ENCODE peak calls at places on chromosomes 5 and 9, in five cellular contexts. L, X, M, V and O are unnamed samples.

GRCh38 chr9:16429671-16430070 is 440.8 kb downstream of the BNC2 start:
- DNase-seq in L (no peak), V (no peak), M (no peak), X (no peak), O (no peak)

GRCh38 chr9:27865031-27865438 is 291.8 kb upstream of the C9orf72 start:
- DNase-seq in M (no peak), V (no peak), X (no peak), L (peak), O (peak)

GRCh38 chr9:81759680-81760215 is 70.4 kb upstream of the TLE1 start:
- DNase-seq in V (peak), L (no peak), M (peak), X (no peak), O (peak)

GRCh38 chr9:33867747-33868429 is 50.9 kb downstream of the UBE2R2 start:
- DNase-seq in L (peak), M (peak), X (no peak), V (no peak), O (peak)

GRCh38 chr5:169169786-169170185 is 131.2 kb downstream of the SLIT3 start:
- DNase-seq in V (no peak), M (no peak), X (no peak), L (no peak), O (no peak)

GRCh38 chr5:147512640-147513334 is 2.9 kb upstream of the DPYSL3 start:
- DNase-seq in X (no peak), L (no peak), V (no peak), M (no peak), O (no peak)

GRCh38 chr5:134503937-134504437 is 21.5 kb upstream of the JADE2 start:
- DNase-seq in X (no peak), L (no peak), V (peak), M (peak), O (peak)

GRCh38 chr5:149886060-149886459 is 58.5 kb downstream of the PDE6A start:
- DNase-seq in X (no peak), V (peak), L (no peak), M (no peak), O (peak)

GRCh38 chr5:63401434-63402046 is 560.7 kb downstream of the HTR1A start:
- DNase-seq in L (peak), M (peak), X (no peak), V (peak), O (peak)

GRCh38 chr9:70658765-70659164 is 244.3 kb upstream of the KLF9 start:
- DNase-seq in V (no peak), X (no peak), M (no peak), L (no peak), O (no peak)

GRCh38 chr5:171954721-171955120 is 51.7 kb downstream of the FBXW11 start:
- DNase-seq in M (peak), X (no peak), L (no peak), V (peak), O (peak)

GRCh38 chr9:137461316-137461662 is 2.2 kb upstream of the NSMF start:
- DNase-seq in V (no peak), X (no peak), M (no peak), L (peak), O (no peak)

GRCh38 chr5:158845941-158846340 is 253.8 kb downstream of the EBF1 start:
- DNase-seq in V (no peak), X (no peak), M (no peak), L (no peak), O (no peak)

GRCh38 chr9:89690334-89690912 is 85.6 kb downstream of the GADD45G start:
- DNase-seq in M (no peak), V (no peak), X (no peak), L (no peak), O (no peak)

GRCh38 chr5:425714-426113 is 17.3 kb upstream of the EXOC3 start:
- DNase-seq in X (no peak), L (no peak), M (no peak), V (no peak), O (no peak)

GRCh38 chr9:114571391-114571790 is 16.2 kb upstream of the ATP6V1G1 start:
- DNase-seq in V (no peak), M (no peak), L (peak), X (no peak), O (no peak)

GRCh38 chr9:131697908-131698714 is 41.8 kb downstream of the RAPGEF1 start:
- DNase-seq in X (no peak), M (no peak), V (no peak), L (no peak), O (no peak)

DNA sequence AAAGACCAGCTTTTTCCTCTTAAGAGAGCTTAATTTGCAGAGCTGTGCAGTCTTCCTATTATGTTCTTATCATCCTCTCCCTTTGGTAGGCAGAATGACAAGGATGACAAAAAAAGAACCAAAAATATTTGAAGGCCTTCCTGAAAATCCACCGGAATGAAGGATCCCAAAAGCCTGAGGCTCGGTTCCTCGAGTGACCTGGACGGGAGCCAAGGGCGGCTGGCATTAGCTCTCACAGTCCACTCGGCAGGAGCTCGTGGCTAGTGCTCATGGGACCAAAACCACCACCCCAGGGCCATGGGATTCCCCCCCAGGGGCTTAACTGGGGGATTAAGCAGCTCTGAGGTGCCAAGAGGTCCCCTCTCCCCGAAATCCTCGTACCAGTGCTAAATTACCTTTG is 645 bp upstream of the PDZD2 start:
- DNase-seq in M (peak), L (peak), V (no peak), X (no peak), O (peak)
- H3K4me3 ChIP-seq in M (peak), L (peak), V (no peak), X (peak), O (peak)

GRCh38 chr9:14383296-14383695 is 69.4 kb upstream of the NFIB start:
- DNase-seq in M (peak), X (no peak), V (no peak), L (no peak), O (peak)
- H3K4me3 ChIP-seq in M (no peak), X (no peak), V (no peak), L (no peak), O (no peak)

DNA sequence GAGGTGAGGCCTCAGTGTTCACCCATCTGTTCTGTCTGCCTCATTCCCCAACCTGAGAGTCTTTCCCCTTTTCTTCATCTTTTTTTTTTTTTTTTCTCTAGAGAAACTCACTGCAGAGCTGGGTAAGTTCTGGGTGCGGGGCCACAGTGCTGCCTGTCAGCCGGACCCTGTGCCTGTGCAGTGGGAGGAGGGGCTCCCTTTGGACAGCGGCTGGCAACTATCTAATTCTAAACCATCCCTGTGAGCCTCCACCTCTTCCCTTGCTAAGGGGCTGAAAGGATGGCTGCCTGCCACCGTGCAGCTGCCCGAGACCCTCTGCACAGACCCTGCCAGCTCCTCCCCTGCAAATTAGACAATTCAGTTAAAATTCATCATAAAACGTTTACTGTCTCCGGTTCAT is 14.1 kb downstream of the BTNL9 start:
- DNase-seq in V (no peak), M (no peak), L (no peak), X (no peak), O (no peak)
- H3K4me3 ChIP-seq in V (no peak), M (no peak), L (no peak), X (no peak), O (no peak)

GRCh38 chr5:122390107-122390506 is 78.1 kb downstream of the SNCAIP start:
- DNase-seq in X (no peak), V (no peak), M (no peak), L (no peak), O (no peak)
- H3K4me3 ChIP-seq in X (no peak), V (no peak), M (no peak), L (no peak), O (no peak)

GRCh38 chr9:6277417-6277816 is 50.8 kb upstream of the TPD52L3 start:
- DNase-seq in L (no peak), V (no peak), M (no peak), X (no peak), O (no peak)
- H3K4me3 ChIP-seq in L (no peak), V (no peak), M (no peak), X (no peak), O (no peak)

GRCh38 chr5:179262126-179262920 is 82.9 kb downstream of the ADAMTS2 start:
- DNase-seq in M (no peak), L (peak), X (no peak), V (no peak), O (no peak)
- H3K4me3 ChIP-seq in M (no peak), L (no peak), X (no peak), V (no peak), O (no peak)

GRCh38 chr5:178112545-178112944 is 787 bp upstream of the N4BP3 start:
- DNase-seq in X (no peak), V (no peak), L (no peak), M (no peak), O (no peak)
- H3K4me3 ChIP-seq in X (peak), V (no peak), L (no peak), M (no peak), O (no peak)

GRCh38 chr5:139881145-139881733 is 85.6 kb downstream of the PSD2 start:
- DNase-seq in V (no peak), X (no peak), M (no peak), L (no peak), O (no peak)
- H3K4me3 ChIP-seq in V (no peak), X (no peak), M (no peak), L (no peak), O (no peak)

GRCh38 chr9:108838017-108838416 is 17.8 kb downstream of the ACTL7B start:
- DNase-seq in M (peak), X (no peak), V (peak), L (no peak), O (peak)
- H3K4me3 ChIP-seq in M (no peak), X (no peak), V (no peak), L (no peak), O (no peak)